ENCODE peak calls at places on chromosomes 1 and 21, in nine cellular contexts. H is M059J; U is CD8-positive, alpha-beta memory T cell; E is SK-MEL-5; N is DMS153; K is Daoy; S is WTC11; W is GM23248; R is HAP-1. T is an unnamed sample.

GRCh38 chr1:71644997-71645396 is 564.2 kb upstream of the ZRANB2 start:
- DNase-seq in H (no peak), U (no peak), E (no peak), N (no peak), K (no peak), S (no peak), W (no peak), R (no peak), T (no peak)

GRCh38 chr1:200336901-200337391 is 72.9 kb downstream of the ZNF281 start:
- DNase-seq in H (peak), U (no peak), E (no peak), N (no peak), K (no peak), S (no peak), W (no peak), R (no peak), T (no peak)

GRCh38 chr21:34885125-34885524 is 164.0 kb downstream of the RUNX1 start:
- DNase-seq in H (peak), U (no peak), E (no peak), N (no peak), K (peak), S (no peak), W (peak), R (no peak), T (no peak)

GRCh38 chr1:109282497-109282951 is 421 bp downstream of the PSRC1 start:
- DNase-seq in H (no peak), U (no peak), E (no peak), N (no peak), K (no peak), S (peak), W (no peak), R (no peak), T (no peak)

GRCh38 chr1:117600966-117601365 is 4.9 kb upstream of the TENT5C start:
- DNase-seq in H (peak), U (no peak), E (no peak), N (no peak), K (no peak), S (no peak), W (peak), R (no peak), T (no peak)

GRCh38 chr1:31239653-31240241 is at the start of gene NKAIN1:
- DNase-seq in H (peak), U (no peak), E (no peak), N (no peak), K (peak), S (peak), W (peak), R (peak), T (peak)

GRCh38 chr1:24060482-24060881 is 51.5 kb downstream of the MYOM3 start:
- DNase-seq in H (no peak), U (no peak), E (no peak), N (no peak), K (no peak), S (no peak), W (no peak), R (no peak), T (no peak)

GRCh38 chr1:182192215-182192614 is 130.7 kb upstream of the ZNF648 start:
- DNase-seq in H (no peak), U (no peak), E (no peak), N (no peak), K (no peak), S (no peak), W (no peak), R (no peak), T (no peak)

GRCh38 chr1:52506349-52506748 is 46.5 kb downstream of the TUT4 start:
- DNase-seq in H (no peak), U (no peak), E (no peak), N (no peak), K (no peak), S (no peak), W (no peak), R (no peak), T (no peak)

GRCh38 chr1:160408864-160409263 is 8.5 kb downstream of the VANGL2 start:
- DNase-seq in H (no peak), U (no peak), E (no peak), N (no peak), K (no peak), S (no peak), W (no peak), R (no peak), T (no peak)

GRCh38 chr1:231699769-231700168 is 73.2 kb downstream of the DISC1 start:
- DNase-seq in H (peak), U (no peak), E (no peak), N (no peak), K (no peak), S (no peak), W (no peak), R (no peak), T (no peak)

GRCh38 chr1:199273837-199274379 is 635.1 kb downstream of the PTPRC start:
- DNase-seq in H (peak), U (no peak), E (no peak), N (no peak), K (peak), S (no peak), W (peak), R (no peak), T (no peak)

GRCh38 chr1:3101127-3101939 is 32.3 kb downstream of the PRDM16 start:
- DNase-seq in H (no peak), U (no peak), E (no peak), N (no peak), K (peak), S (no peak), W (no peak), R (peak), T (peak)

GRCh38 chr1:212814548-212814947 is 22.9 kb downstream of the TATDN3 start:
- DNase-seq in H (no peak), U (no peak), E (no peak), N (peak), K (no peak), S (no peak), W (no peak), R (no peak), T (no peak)

GRCh38 chr21:33901421-33902288 is 13.9 kb downstream of the ATP5PO start:
- DNase-seq in H (peak), U (no peak), E (peak), N (no peak), K (peak), S (peak), W (peak), R (peak), T (no peak)

GRCh38 chr1:166174108-166174507 is 7.3 kb upstream of the FAM78B start:
- DNase-seq in H (peak), U (no peak), E (no peak), N (no peak), K (peak), S (no peak), W (peak), R (no peak), T (no peak)

GRCh38 chr1:33137800-33138199 is 44.0 kb downstream of the TRIM62 start:
- DNase-seq in H (no peak), U (peak), E (peak), N (no peak), K (peak), S (peak), W (peak), R (peak), T (peak)

GRCh38 chr1:2269193-2269921 is 41.2 kb downstream of the SKI start:
- DNase-seq in H (no peak), U (no peak), E (no peak), N (no peak), K (no peak), S (no peak), W (peak), R (no peak), T (no peak)

GRCh38 chr1:59285691-59286090 is 11.2 kb upstream of the FGGY start:
- DNase-seq in H (peak), U (no peak), E (no peak), N (no peak), K (no peak), S (no peak), W (peak), R (no peak), T (no peak)

GRCh38 chr1:165452336-165453130 is 7.6 kb upstream of the RXRG start:
- DNase-seq in H (no peak), U (no peak), E (peak), N (peak), K (no peak), S (no peak), W (no peak), R (no peak), T (no peak)

GRCh38 chr1:151165281-151165737 is 393 bp downstream of the LYSMD1 start:
- DNase-seq in H (peak), U (no peak), E (peak), N (no peak), K (peak), S (peak), W (peak), R (peak), T (peak)

GRCh38 chr21:45294509-45295291 is 7.0 kb upstream of the POFUT2 start:
- DNase-seq in H (peak), U (no peak), E (no peak), N (peak), K (peak), S (no peak), W (peak), R (peak), T (no peak)

GRCh38 chr1:55368698-55369097 is 153.5 kb upstream of the USP24 start:
- DNase-seq in H (no peak), U (no peak), E (no peak), N (no peak), K (no peak), S (no peak), W (no peak), R (no peak), T (no peak)

GRCh38 chr1:119783354-119784126 is 14.8 kb upstream of the HMGCS2 start:
- DNase-seq in H (peak), U (no peak), E (no peak), N (no peak), K (no peak), S (no peak), W (peak), R (no peak), T (no peak)

GRCh38 chr1:245735831-245736530 is 581.2 kb downstream of the KIF26B start:
- DNase-seq in H (peak), U (no peak), E (no peak), N (no peak), K (no peak), S (no peak), W (peak), R (no peak), T (no peak)